ENCODE peak calls at places on chromosomes 16 and 17, in six cellular contexts. L is AG09309, M is GM12865, J is mucosa of descending colon, U is GM10248, Q is kidney epithelial cell. C is an unnamed sample.
A peak's percentile ranks its signal among the peaks of the same experiment; 100 is the strongest.

GRCh38 chr16:12420661-12421209 is 383.0 kb downstream of the CPPED1 start:
- DNase-seq in L (no peak), M (no peak), J (no peak), U (no peak), Q (no peak), C (no peak)

GRCh38 chr17:49741009-49741691 is 22.8 kb downstream of the FAM117A start:
- DNase-seq in L (no peak), M (peak; percentile 78), J (no peak), U (peak; percentile 48), Q (no peak), C (no peak)

GRCh38 chr16:71628810-71629209 is 2.8 kb downstream of the MARVELD3 start:
- DNase-seq in L (no peak), M (no peak), J (peak; percentile 9), U (no peak), Q (no peak), C (no peak)

GRCh38 chr17:21262259-21262993 is 9.2 kb upstream of the NATD1 start:
- DNase-seq in L (no peak), M (no peak), J (no peak), U (no peak), Q (no peak), C (no peak)

GRCh38 chr17:2912754-2913153 is 116.5 kb downstream of the RAP1GAP2 start:
- DNase-seq in L (no peak), M (no peak), J (no peak), U (no peak), Q (no peak), C (no peak)

GRCh38 chr17:4833178-4833940 is at the start of gene MINK1:
- DNase-seq in L (peak; percentile 57), M (peak; percentile 97), J (peak; percentile 86), U (peak; percentile 100), Q (peak; percentile 61), C (no peak)

GRCh38 chr17:77523562-77523961 is 382.8 kb downstream of the SEC14L1 start:
- DNase-seq in L (no peak), M (no peak), J (no peak), U (no peak), Q (no peak), C (no peak)

GRCh38 chr17:30336369-30337171 is 2.7 kb upstream of the TMIGD1 start:
- DNase-seq in L (no peak), M (peak; percentile 78), J (peak; percentile 72), U (peak; percentile 33), Q (no peak), C (no peak)

GRCh38 chr16:3520398-3520797 is 19.6 kb downstream of the CLUAP1 start:
- DNase-seq in L (peak; percentile 86), M (no peak), J (no peak), U (no peak), Q (no peak), C (no peak)

GRCh38 chr17:67194134-67194533 is 50.9 kb downstream of the HELZ start:
- DNase-seq in L (no peak), M (no peak), J (no peak), U (no peak), Q (peak; percentile 47), C (no peak)

GRCh38 chr16:89407925-89408300 is 82.4 kb downstream of the ANKRD11 start:
- DNase-seq in L (no peak), M (no peak), J (no peak), U (no peak), Q (no peak), C (no peak)

GRCh38 chr17:78314683-78315354 is 45.1 kb downstream of the SOCS3 start:
- DNase-seq in L (no peak), M (no peak), J (no peak), U (no peak), Q (no peak), C (no peak)

GRCh38 chr16:86913886-86914285 is 335.5 kb downstream of the FOXL1 start:
- DNase-seq in L (no peak), M (no peak), J (no peak), U (no peak), Q (no peak), C (no peak)

GRCh38 chr17:65388911-65389310 is 172.5 kb downstream of the AXIN2 start:
- DNase-seq in L (peak; percentile 59), M (no peak), J (no peak), U (no peak), Q (no peak), C (no peak)

GRCh38 chr16:50862818-50863672 is 121.2 kb downstream of the CYLD start:
- DNase-seq in L (no peak), M (no peak), J (no peak), U (peak; percentile 6), Q (no peak), C (no peak)

GRCh38 chr17:82791532-82791931 is 39.7 kb downstream of the TBCD start:
- DNase-seq in L (peak; percentile 17), M (no peak), J (no peak), U (no peak), Q (peak; percentile 97), C (no peak)

GRCh38 chr17:56593073-56593740 is at the start of gene NOG:
- DNase-seq in L (no peak), M (no peak), J (no peak), U (peak; percentile 34), Q (no peak), C (no peak)

GRCh38 chr16:1300664-1301476 is 8.6 kb upstream of the UBE2I start:
- DNase-seq in L (no peak), M (peak; percentile 71), J (peak; percentile 81), U (peak; percentile 88), Q (no peak), C (peak; percentile 91)

GRCh38 chr17:31489295-31490018 is 98.0 kb downstream of the RAB11FIP4 start:
- DNase-seq in L (no peak), M (no peak), J (peak; percentile 90), U (no peak), Q (no peak), C (no peak)

GRCh38 chr17:42577140-42577531 is 393 bp downstream of the PSMC3IP start:
- DNase-seq in L (no peak), M (peak; percentile 35), J (no peak), U (no peak), Q (no peak), C (peak; percentile 81)

GRCh38 chr16:17223576-17223975 is 247.2 kb downstream of the XYLT1 start:
- DNase-seq in L (no peak), M (no peak), J (no peak), U (no peak), Q (no peak), C (no peak)

GRCh38 chr17:40349477-40350409 is 14.8 kb downstream of the GJD3 start:
- DNase-seq in L (no peak), M (no peak), J (no peak), U (no peak), Q (no peak), C (no peak)

DNA sequence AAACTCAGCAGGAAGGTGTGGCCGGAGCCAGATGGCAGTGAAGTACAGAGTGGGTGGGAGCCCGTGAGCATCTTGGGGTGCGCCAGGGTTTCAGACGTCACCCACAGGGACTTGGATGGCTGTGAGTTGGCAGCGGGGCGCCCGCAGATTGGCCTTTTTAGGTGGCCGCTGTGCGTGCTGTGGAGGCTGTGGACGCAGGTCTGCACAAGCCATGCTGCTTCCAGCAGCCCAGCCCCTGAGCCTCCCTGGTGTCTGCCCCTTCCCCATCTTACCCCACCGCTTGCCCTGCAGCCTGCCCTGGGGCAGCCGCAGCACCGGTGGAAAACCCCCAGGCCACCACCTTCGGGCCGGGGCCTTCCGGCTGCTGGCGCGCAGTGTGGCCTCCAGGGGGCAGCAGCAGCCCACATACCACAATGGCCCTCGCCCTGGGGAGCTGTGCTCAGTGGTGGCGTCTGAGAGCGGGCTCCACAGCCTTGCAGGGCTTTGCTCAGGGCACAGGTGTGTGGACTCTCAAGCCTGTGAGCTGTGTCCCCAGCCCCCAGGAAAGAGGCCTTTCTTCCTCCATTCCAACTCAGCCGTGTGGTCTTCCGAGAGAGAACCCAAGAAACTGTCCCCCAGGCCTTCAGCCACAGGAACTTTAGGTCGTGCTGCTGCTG is 11.8 kb downstream of the ENDOV start:
- DNase-seq in L (no peak), M (peak; percentile 82), J (peak; percentile 77), U (peak; percentile 95), Q (no peak), C (peak; percentile 89)
- TF ChIP-seq CTCF in L (peak; percentile 98), M (peak; percentile 99), J (peak; percentile 97), U (peak; percentile 96), Q (peak; percentile 98), C (peak; percentile 98)

DNA sequence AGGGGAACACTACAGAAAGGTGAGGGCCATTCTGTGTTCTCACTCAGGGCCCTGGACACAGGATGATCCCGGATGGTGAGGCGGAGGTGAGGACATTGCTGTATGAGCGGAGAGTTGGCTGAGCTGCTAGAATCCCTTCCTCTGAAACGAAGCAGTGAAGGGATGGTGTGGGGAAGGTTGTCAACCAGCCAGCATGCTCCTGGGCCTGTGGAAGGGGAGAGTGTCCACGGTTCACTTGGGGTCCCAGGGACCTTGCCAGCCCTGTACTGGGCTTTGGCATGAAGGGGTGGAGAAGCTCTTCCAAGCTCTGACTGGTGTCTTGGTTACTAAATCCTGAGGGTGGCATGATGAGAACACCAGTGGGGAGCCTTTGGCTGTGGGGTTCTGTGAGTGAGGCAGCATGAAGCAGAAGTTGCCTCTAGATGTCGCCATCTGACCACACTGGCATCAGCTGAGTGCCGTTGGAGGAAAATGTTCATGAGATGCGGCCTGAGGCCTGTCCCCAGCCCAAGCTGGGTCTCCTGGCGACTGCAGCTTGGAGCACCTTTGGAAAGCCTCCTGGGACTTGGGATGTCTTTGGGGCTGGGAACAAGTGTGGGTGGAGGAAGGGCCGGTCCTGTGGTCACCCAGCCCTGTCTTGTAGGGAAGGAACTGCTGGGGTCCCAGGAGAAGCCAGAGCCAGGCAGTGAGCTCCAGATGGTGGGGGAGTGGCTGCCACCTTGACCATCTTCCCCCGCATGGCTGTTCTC is 14.8 kb downstream of the PDP2 start:
- DNase-seq in L (no peak), M (peak; percentile 78), J (peak; percentile 90), U (peak; percentile 78), Q (no peak), C (no peak)
- TF ChIP-seq CTCF in L (peak; percentile 95), M (peak; percentile 92), J (peak; percentile 61), U (peak; percentile 87), Q (peak; percentile 88), C (peak; percentile 92)

GRCh38 chr17:79985361-79985760 is 50.3 kb downstream of the TBC1D16 start:
- DNase-seq in L (no peak), M (no peak), J (no peak), U (no peak), Q (no peak), C (peak; percentile 81)

GRCh38 chr17:79985951-79986391 is 49.7 kb downstream of the TBC1D16 start:
- DNase-seq in L (no peak), M (no peak), J (no peak), U (no peak), Q (no peak), C (peak; percentile 40)

GRCh38 chr17:79983456-79983855 is 52.2 kb downstream of the TBC1D16 start:
- DNase-seq in L (no peak), M (no peak), J (no peak), U (no peak), Q (no peak), C (peak; percentile 76)

GRCh38 chr17:79984045-79984840 is 51.4 kb downstream of the TBC1D16 start:
- DNase-seq in L (no peak), M (no peak), J (no peak), U (no peak), Q (no peak), C (peak; percentile 2)

DNA sequence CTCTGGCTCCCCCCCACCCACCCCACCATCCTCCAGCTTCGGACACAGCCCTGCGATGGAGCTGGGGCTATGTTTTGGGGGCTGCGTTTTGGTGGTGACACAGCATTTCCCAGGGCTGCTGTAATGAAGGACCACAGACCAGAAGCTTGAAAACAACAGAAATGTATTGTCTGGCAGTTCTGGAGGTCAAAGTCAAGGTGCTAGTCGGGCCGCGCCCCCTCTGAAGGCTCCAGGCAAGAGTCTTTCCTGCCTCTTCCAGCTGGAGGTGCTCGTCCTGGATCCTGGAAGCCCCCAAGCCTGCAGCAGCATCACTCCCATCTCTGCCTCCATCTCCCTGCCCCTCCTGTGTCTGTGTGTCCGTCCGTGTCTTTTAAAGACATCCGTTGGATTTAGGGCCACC is 50.8 kb downstream of the TBC1D16 start:
- DNase-seq in L (no peak), M (no peak), J (no peak), U (no peak), Q (no peak), C (peak; percentile 44)
- TF ChIP-seq CTCF in L (no peak), M (no peak), J (no peak), U (no peak), Q (no peak), C (no peak)

GRCh38 chr16:22977294-22977697 is 163.3 kb downstream of the HS3ST2 start:
- DNase-seq in L (no peak), M (peak; percentile 17), J (no peak), U (no peak), Q (no peak), C (no peak)
- TF ChIP-seq CTCF in L (peak; percentile 28), M (peak; percentile 8), J (no peak), U (peak; percentile 12), Q (peak; percentile 10), C (peak; percentile 62)

C was measured in chondrocyte.